ENCODE peak calls at places on chromosomes 3 and 15, in eight cellular contexts. F, S, Q, G, R, B, I and Z are unnamed samples.

GRCh38 chr3:151631946-151632345 is 101.8 kb upstream of the AADACL2 start:
- DNase-seq in B (peak; percentile 72), F (no peak), G (no peak), Q (no peak), I (no peak), S (no peak), R (no peak), Z (no peak)

GRCh38 chr15:61064653-61065052 is 164.4 kb downstream of the RORA start:
- DNase-seq in Q (no peak), I (no peak), G (no peak), B (no peak), R (no peak), S (no peak), F (no peak), Z (no peak)

GRCh38 chr3:154334973-154335420 is 10.7 kb upstream of the DHX36 start:
- DNase-seq in Q (no peak), G (peak; percentile 44), S (peak; percentile 21), B (peak; percentile 56), I (no peak), F (no peak), R (no peak), Z (no peak)

GRCh38 chr15:70611286-70611685 is 152.1 kb downstream of the UACA start:
- DNase-seq in G (no peak), R (no peak), B (no peak), I (no peak), F (no peak), Q (no peak), S (no peak), Z (no peak)

GRCh38 chr15:41585140-41586047 is 26.4 kb downstream of the TYRO3 start:
- DNase-seq in R (peak; percentile 66), I (peak; percentile 56), S (no peak), B (peak; percentile 48), Q (peak; percentile 79), F (no peak), G (no peak), Z (no peak)

GRCh38 chr3:138494607-138494929 is 60.2 kb downstream of the ESYT3 start:
- DNase-seq in S (no peak), B (no peak), I (no peak), Q (no peak), G (no peak), F (no peak), R (no peak), Z (no peak)

GRCh38 chr15:67969892-67970291 is 84.2 kb upstream of the PIAS1 start:
- DNase-seq in S (no peak), R (no peak), B (no peak), Q (no peak), G (no peak), F (no peak), I (no peak), Z (no peak)

GRCh38 chr3:69115731-69116130 is 6.7 kb downstream of the LMOD3 start:
- DNase-seq in I (no peak), B (no peak), G (no peak), F (no peak), Q (no peak), S (no peak), R (no peak), Z (no peak)

GRCh38 chr15:91924842-91925495 is 71.5 kb downstream of the SLCO3A1 start:
- DNase-seq in S (no peak), B (no peak), G (no peak), Q (no peak), R (no peak), I (no peak), F (no peak), Z (no peak)

GRCh38 chr3:25033407-25034029 is 394.5 kb upstream of the RARB start:
- DNase-seq in I (peak; percentile 69), B (no peak), G (peak; percentile 30), S (peak; percentile 53), R (no peak), Q (no peak), F (no peak), Z (no peak)

GRCh38 chr3:169116056-169116693 is 547.3 kb downstream of the MECOM start:
- DNase-seq in B (no peak), Q (no peak), G (no peak), I (no peak), R (no peak), S (no peak), F (no peak), Z (no peak)

GRCh38 chr3:190718691-190719090 is 143.8 kb downstream of the GMNC start:
- DNase-seq in G (no peak), Q (no peak), I (no peak), S (no peak), R (no peak), F (no peak), B (peak; percentile 71), Z (no peak)

GRCh38 chr3:34012102-34012461 is 213.7 kb downstream of the PDCD6IP start:
- DNase-seq in B (peak; percentile 88), G (no peak), F (no peak), Q (no peak), R (no peak), S (no peak), I (no peak), Z (no peak)

GRCh38 chr3:179018808-179019207 is 52.8 kb downstream of the ZMAT3 start:
- DNase-seq in F (no peak), R (no peak), S (no peak), I (no peak), B (no peak), G (no peak), Q (no peak), Z (no peak)

GRCh38 chr3:12681586-12682371 is 17.9 kb upstream of the RAF1 start:
- DNase-seq in S (no peak), F (no peak), Q (no peak), G (no peak), B (peak; percentile 56), I (no peak), R (no peak), Z (no peak)

GRCh38 chr3:128878556-128879124 is 780 bp upstream of the ACAD9 start:
- DNase-seq in R (peak; percentile 67), I (no peak), F (no peak), B (peak; percentile 76), Q (no peak), S (peak; percentile 20), G (peak; percentile 56), Z (no peak)

GRCh38 chr3:43075904-43076661 is 29.8 kb downstream of the POMGNT2 start:
- DNase-seq in R (no peak), G (no peak), I (no peak), F (no peak), Q (no peak), S (no peak), B (no peak), Z (no peak)

GRCh38 chr3:42556089-42556632 is 25.6 kb downstream of the SEC22C start:
- DNase-seq in S (no peak), G (no peak), Q (peak; percentile 68), F (peak; percentile 53), I (no peak), B (no peak), R (no peak), Z (no peak)

GRCh38 chr3:53150247-53151085 is 10.5 kb upstream of the PRKCD start:
- DNase-seq in Q (no peak), R (no peak), S (no peak), I (no peak), G (no peak), F (no peak), B (no peak), Z (no peak)

GRCh38 chr15:52076889-52077781 is 35.4 kb downstream of the BCL2L10 start:
- DNase-seq in Q (no peak), R (no peak), I (no peak), B (peak; percentile 77), F (no peak), G (no peak), S (peak; percentile 15), Z (no peak)

GRCh38 chr15:49423021-49423420 is at the start of gene FGF7:
- DNase-seq in F (no peak), Q (no peak), S (no peak), R (no peak), B (peak; percentile 94), I (no peak), G (no peak), Z (no peak)

GRCh38 chr3:10384541-10385360 is 63.8 kb upstream of the SEC13 start:
- DNase-seq in G (no peak), S (no peak), F (no peak), I (no peak), R (no peak), Q (no peak), B (no peak), Z (no peak)

GRCh38 chr3:141050913-141051632 is at the start of gene SPSB4:
- DNase-seq in I (peak; percentile 95), F (no peak), B (peak; percentile 27), R (no peak), S (no peak), G (peak; percentile 87), Q (no peak), Z (no peak)

GRCh38 chr15:98881526-98882517 is 125.8 kb downstream of the PGPEP1L start:
- DNase-seq in S (peak; percentile 65), I (no peak), G (peak; percentile 35), R (no peak), F (no peak), Q (no peak), B (peak; percentile 81), Z (no peak)

GRCh38 chr3:123584284-123584987 is 417 bp downstream of the HACD2 start:
- DNase-seq in G (peak; percentile 88), Q (no peak), B (no peak), R (no peak), S (peak; percentile 61), I (peak; percentile 66), F (no peak), Z (no peak)

GRCh38 chr3:39107056-39107873 is at the start of the genes GORASP1 and TTC21A:
- DNase-seq in I (peak; percentile 84), F (peak; percentile 37), Q (peak; percentile 87), R (peak; percentile 90), G (peak; percentile 71), B (peak; percentile 90), S (peak; percentile 89), Z (peak; percentile 94)

GRCh38 chr3:102074951-102075350 is 225.6 kb downstream of the NFKBIZ start:
- DNase-seq in Q (no peak), S (no peak), F (no peak), B (peak; percentile 91), I (no peak), G (no peak), R (no peak), Z (no peak)

GRCh38 chr3:179956416-179956830 is 80.3 kb downstream of the PEX5L start:
- DNase-seq in B (no peak), I (no peak), F (no peak), R (no peak), S (peak; percentile 54), Q (no peak), G (no peak), Z (no peak)

GRCh38 chr3:151434151-151434890 is 26.5 kb downstream of the IGSF10 start:
- DNase-seq in S (no peak), F (no peak), B (peak; percentile 85), G (no peak), R (no peak), Q (no peak), I (no peak), Z (no peak)

GRCh38 chr3:140134231-140134630 is 199.2 kb downstream of the CLSTN2 start:
- DNase-seq in G (peak; percentile 56), B (no peak), Q (no peak), I (no peak), R (no peak), S (no peak), F (no peak), Z (no peak)

GRCh38 chr3:9552252-9552999 is 1.2 kb downstream of the LHFPL4 start:
- DNase-seq in I (peak; percentile 64), B (peak; percentile 59), R (no peak), Q (peak; percentile 65), F (peak; percentile 10), S (peak; percentile 76), G (no peak), Z (no peak)

GRCh38 chr3:141393151-141394076 is 25.1 kb downstream of the ZBTB38 start:
- DNase-seq in Q (no peak), G (peak; percentile 99), I (peak; percentile 47), S (no peak), B (peak; percentile 84), F (no peak), R (no peak), Z (no peak)

GRCh38 chr3:108806316-108806715 is 16.3 kb upstream of the TRAT1 start:
- DNase-seq in I (no peak), Q (no peak), S (no peak), F (peak; percentile 67), B (no peak), R (no peak), G (no peak), Z (no peak)

GRCh38 chr3:197417451-197417850 is 119.0 kb upstream of the DLG1 start:
- DNase-seq in G (no peak), B (no peak), F (no peak), I (no peak), S (no peak), R (no peak), Q (no peak), Z (no peak)